ENCODE peak calls at places on chromosomes 6 and 20, in four cellular contexts. One of them, this sample, is unnamed.

GRCh38 chr6:7268362-7269310 is 44.4 kb downstream of the SSR1 start:
- DNase-seq in GM12892: no peak
- DNase-seq in HepG2: no peak
- DNase-seq in K562: no peak
- DNase-seq in this sample: no peak

GRCh38 chr6:136415351-136416005 is 125.8 kb upstream of the BCLAF1 start:
- DNase-seq in GM12892: no peak
- DNase-seq in K562: no peak
- DNase-seq in HepG2: no peak
- DNase-seq in this sample: no peak

GRCh38 chr20:62354031-62354808 is 12.9 kb downstream of the LAMA5 start:
- DNase-seq in K562: no peak
- DNase-seq in GM12892: no peak
- DNase-seq in HepG2: no peak
- DNase-seq in this sample: no peak

GRCh38 chr6:105733556-105734162 is 330.8 kb upstream of the PREP start:
- DNase-seq in HepG2: peak; percentile 5
- DNase-seq in K562: peak; percentile 15
- DNase-seq in GM12892: no peak
- DNase-seq in this sample: no peak

GRCh38 chr20:41697861-41698559 is 79.8 kb upstream of the CHD6 start:
- DNase-seq in GM12892: no peak
- DNase-seq in K562: peak; percentile 56
- DNase-seq in HepG2: peak; percentile 52
- DNase-seq in this sample: no peak

GRCh38 chr6:149593443-149593842 is 27.3 kb downstream of the GINM1 start:
- DNase-seq in HepG2: no peak
- DNase-seq in K562: no peak
- DNase-seq in GM12892: no peak
- DNase-seq in this sample: no peak

GRCh38 chr6:51793393-51793792 is 294.0 kb downstream of the PKHD1 start:
- DNase-seq in GM12892: no peak
- DNase-seq in HepG2: no peak
- DNase-seq in K562: no peak
- DNase-seq in this sample: no peak

GRCh38 chr20:58325914-58326313 is 16.4 kb downstream of the RAB22A start:
- DNase-seq in K562: no peak
- DNase-seq in HepG2: no peak
- DNase-seq in GM12892: no peak
- DNase-seq in this sample: no peak

GRCh38 chr6:133047065-133047665 is 194.0 kb upstream of the EYA4 start:
- DNase-seq in K562: no peak
- DNase-seq in GM12892: no peak
- DNase-seq in HepG2: no peak
- DNase-seq in this sample: no peak
- TF ChIP-seq POLR2A in K562: no peak
- TF ChIP-seq POLR2A in GM12892: no peak
- TF ChIP-seq POLR2A in HepG2: no peak
- TF ChIP-seq POLR2A in this sample: no peak

GRCh38 chr6:141610741-141611140 is 522.0 kb upstream of the GJE1 start:
- DNase-seq in GM12892: no peak
- DNase-seq in HepG2: peak; percentile 7
- DNase-seq in K562: no peak
- DNase-seq in this sample: no peak
- TF ChIP-seq TAF1 in GM12892: no peak
- TF ChIP-seq TAF1 in HepG2: no peak
- TF ChIP-seq TAF1 in K562: no peak
- TF ChIP-seq TAF1 in this sample: no peak

GRCh38 chr6:2764610-2765165 is 505 bp upstream of the WRNIP1 start:
- DNase-seq in HepG2: peak; percentile 50
- DNase-seq in GM12892: peak; percentile 24
- DNase-seq in K562: peak; percentile 97
- DNase-seq in this sample: peak; percentile 34
- TF ChIP-seq POLR2A in HepG2: peak; percentile 75
- TF ChIP-seq POLR2A in GM12892: peak; percentile 76
- TF ChIP-seq POLR2A in K562: peak; percentile 91
- TF ChIP-seq POLR2A in this sample: peak; percentile 78

DNA sequence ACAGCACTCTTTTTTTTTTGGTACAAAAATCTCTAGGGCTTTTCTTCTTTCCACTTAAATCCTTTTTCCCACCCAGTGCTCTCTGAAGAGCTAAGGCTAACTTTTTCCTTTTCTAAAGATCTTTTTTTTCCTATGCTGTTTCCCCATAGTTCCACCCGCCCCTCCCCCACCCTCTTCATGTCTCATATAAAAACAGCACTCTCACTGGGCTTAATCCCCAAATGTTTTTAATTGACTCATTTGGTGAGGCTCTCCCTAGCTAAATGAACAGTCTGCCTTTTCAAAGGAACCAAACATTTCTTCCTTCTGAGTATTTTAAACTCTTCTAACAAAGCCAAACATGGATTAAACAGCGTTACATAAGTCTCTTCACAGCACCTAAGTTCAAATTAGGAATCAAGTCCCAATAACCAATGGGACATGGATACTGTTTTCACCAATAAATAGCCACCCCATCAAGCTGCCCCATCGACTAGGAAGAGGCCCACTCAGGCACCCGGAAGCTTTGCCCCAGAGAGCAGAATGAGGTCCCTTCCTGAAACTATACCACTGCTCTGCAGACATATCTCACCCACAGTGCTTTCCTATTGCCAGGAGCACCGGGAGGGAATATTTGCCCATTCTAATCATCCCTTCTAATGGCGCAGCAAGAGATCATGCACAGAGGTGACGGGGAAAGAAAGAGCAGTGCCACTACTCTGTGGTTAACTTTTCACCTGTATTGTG is 63.7 kb downstream of the ATXN1 start:
- DNase-seq in HepG2: no peak
- DNase-seq in GM12892: no peak
- DNase-seq in K562: no peak
- DNase-seq in this sample: no peak
- TF ChIP-seq TAF1 in HepG2: no peak
- TF ChIP-seq TAF1 in GM12892: no peak
- TF ChIP-seq TAF1 in K562: no peak
- TF ChIP-seq TAF1 in this sample: no peak

DNA sequence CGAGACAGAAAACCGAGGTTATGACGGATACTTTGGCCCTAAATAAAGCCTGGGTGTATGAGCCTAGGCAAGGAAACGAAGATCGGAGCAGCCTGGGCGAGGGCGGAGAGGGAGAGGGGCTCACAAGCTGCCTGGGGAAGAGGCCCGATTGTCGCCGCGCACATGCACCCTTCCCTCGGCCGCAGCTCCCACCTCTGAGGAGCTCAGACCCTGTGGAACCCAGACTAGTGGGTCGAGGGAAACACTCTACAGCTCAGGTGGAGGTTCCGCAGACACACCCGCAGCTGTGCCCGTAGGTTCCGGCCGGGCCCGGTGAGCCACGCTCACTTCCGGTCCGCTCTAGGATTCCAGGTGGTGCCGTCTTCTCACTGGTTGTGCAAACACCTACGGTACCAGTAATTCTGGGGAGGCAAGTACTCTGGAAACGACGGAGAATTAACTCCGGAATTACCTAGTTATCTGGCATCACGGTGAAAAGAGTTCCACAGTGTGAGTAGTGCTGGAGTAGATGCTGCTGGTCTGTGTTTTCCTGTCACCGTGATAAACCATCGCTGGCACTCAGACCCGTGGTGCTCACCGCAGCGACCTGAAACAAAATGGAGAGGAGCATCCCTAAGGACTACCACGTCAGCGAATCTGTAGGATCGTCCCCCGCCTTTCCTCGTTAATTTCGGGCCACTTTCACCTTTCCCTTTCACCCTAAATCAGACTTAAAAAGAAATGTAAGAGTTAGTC is 61.5 kb downstream of the GPX5 start:
- DNase-seq in GM12892: peak; percentile 45
- DNase-seq in HepG2: peak; percentile 82
- DNase-seq in K562: no peak
- DNase-seq in this sample: no peak
- TF ChIP-seq POLR2A in GM12892: peak; percentile 51
- TF ChIP-seq POLR2A in HepG2: peak; percentile 86
- TF ChIP-seq POLR2A in K562: no peak
- TF ChIP-seq POLR2A in this sample: no peak

GRCh38 chr6:41228088-41228487 is at the start of gene TREML4:
- DNase-seq in K562: no peak
- DNase-seq in GM12892: no peak
- DNase-seq in HepG2: no peak
- DNase-seq in this sample: no peak
- TF ChIP-seq TAF1 in K562: no peak
- TF ChIP-seq TAF1 in GM12892: no peak
- TF ChIP-seq TAF1 in HepG2: no peak
- TF ChIP-seq TAF1 in this sample: no peak

DNA sequence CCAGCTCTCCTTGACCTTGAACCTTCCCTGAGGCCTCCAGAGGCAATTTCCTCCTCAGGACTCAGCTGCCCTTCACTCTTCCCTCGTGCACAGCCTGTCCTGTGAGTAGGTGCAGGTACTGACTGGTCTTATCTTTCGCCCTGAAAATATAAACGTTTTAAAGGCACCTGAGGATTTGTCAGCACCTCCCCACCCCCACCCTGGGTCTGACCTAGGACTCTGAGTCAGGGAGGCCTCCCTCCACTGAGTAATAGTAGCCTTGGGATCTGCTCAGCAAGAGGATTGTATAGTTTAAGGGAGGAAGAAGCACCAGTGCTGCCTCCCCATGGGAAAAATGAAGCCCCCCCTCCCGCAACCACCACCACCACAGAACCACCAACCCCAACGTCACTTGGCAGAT is 54.6 kb downstream of the PPARD start:
- DNase-seq in K562: no peak
- DNase-seq in HepG2: no peak
- DNase-seq in GM12892: no peak
- DNase-seq in this sample: no peak
- TF ChIP-seq POLR2A in K562: no peak
- TF ChIP-seq POLR2A in HepG2: no peak
- TF ChIP-seq POLR2A in GM12892: no peak
- TF ChIP-seq POLR2A in this sample: no peak

GRCh38 chr6:80550748-80551147 is 444.3 kb downstream of the BCKDHB start:
- DNase-seq in GM12892: no peak
- DNase-seq in HepG2: no peak
- DNase-seq in K562: no peak
- DNase-seq in this sample: no peak

GRCh38 chr6:80545323-80545722 is 438.9 kb downstream of the BCKDHB start:
- DNase-seq in K562: no peak
- DNase-seq in HepG2: no peak
- DNase-seq in GM12892: no peak
- DNase-seq in this sample: no peak

GRCh38 chr6:80550271-80550670 is 443.8 kb downstream of the BCKDHB start:
- DNase-seq in GM12892: no peak
- DNase-seq in K562: no peak
- DNase-seq in HepG2: no peak
- DNase-seq in this sample: no peak

GRCh38 chr6:80547827-80548226 is 441.4 kb downstream of the BCKDHB start:
- DNase-seq in HepG2: no peak
- DNase-seq in K562: no peak
- DNase-seq in GM12892: no peak
- DNase-seq in this sample: no peak

GRCh38 chr6:80548496-80548895 is 442.0 kb downstream of the BCKDHB start:
- DNase-seq in GM12892: no peak
- DNase-seq in K562: no peak
- DNase-seq in HepG2: no peak
- DNase-seq in this sample: no peak
- TF ChIP-seq TAF1 in GM12892: no peak
- TF ChIP-seq TAF1 in K562: no peak
- TF ChIP-seq TAF1 in HepG2: no peak
- TF ChIP-seq TAF1 in this sample: no peak

DNA sequence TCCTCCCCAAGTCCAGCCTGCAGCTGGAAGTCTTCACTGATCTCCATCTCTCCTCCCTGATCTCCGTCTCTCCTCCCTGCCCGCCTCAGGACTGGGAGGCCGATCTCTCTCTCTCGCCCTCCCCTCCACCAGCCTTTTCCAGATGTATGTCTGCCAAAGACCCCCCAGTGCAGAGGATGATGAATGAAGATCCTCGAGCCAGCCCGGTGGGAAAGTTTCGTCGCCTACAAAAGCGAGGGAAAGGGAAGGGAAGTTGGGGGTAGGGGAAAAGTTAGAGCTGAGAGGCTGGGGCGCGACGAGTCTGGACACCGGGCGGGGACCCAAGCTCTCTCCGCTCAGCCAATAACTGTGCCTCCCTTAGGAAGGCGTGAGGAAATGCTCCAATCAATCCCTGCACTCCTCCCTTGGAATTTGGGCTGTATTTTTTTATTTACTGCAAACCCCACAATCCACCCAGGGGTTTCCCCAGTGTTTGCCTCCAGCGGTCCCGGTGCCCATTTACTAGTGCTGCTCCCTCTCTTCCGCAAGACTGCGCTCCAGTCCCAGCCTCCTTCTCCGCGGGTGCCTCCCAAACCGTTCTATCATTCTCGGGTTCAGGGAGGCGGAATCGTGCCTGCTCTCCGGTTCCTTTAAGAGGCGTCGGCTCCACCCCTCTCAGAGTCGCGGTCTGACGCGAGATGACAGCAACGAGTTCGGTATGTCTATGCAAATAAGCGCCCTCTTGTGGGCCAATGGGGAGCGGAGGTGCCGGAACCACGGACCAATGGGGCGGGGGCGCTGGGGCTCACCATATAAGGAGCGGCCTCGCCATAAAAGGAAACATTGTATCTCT is at the start of gene SRF:
- DNase-seq in HepG2: peak; percentile 99
- DNase-seq in K562: peak; percentile 96
- DNase-seq in GM12892: peak; percentile 87
- DNase-seq in this sample: peak; percentile 83
- TF ChIP-seq POLR2A in HepG2: peak; percentile 74
- TF ChIP-seq POLR2A in K562: peak; percentile 87
- TF ChIP-seq POLR2A in GM12892: no peak
- TF ChIP-seq POLR2A in this sample: no peak

DNA sequence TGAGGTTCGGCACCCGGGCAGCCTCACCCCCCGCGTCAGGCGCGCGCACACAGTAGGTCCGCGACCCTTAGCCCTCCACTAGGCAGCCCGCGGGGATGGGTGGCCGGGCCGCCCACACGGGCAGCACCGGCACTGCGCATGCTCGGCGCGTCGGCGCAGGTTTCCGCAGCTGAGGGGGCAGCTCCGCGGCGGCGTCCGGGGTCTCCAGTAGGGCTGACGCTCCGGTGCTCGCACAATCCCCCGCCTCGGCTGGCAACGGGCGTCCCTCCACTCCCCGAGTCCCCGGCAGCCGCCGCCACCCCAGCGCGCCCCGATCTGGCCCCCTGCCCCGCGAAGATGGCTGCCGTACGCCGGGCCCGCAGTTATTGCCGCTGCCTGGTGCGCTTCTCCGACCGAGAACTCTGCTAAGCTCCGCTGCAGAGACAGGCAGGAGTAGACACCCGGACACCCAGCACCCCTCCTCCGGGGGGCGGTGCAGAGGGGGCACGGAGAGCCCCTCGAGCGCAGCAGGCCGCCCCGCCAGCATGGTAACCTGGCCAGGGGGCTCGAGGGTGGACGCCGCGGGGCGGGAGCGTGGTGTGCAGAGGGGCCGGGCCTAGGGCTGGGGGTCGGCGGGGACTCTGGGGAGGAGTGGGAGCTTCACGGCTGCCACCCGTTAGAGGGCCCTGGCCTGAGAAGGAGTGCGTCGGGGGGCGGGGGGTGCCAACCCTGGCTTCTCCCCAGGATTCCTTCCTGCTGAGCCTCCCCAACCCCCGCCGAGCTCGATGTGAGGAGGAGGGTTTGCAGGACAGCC is at the start of gene FBXO9:
- DNase-seq in GM12892: peak; percentile 67
- DNase-seq in K562: peak; percentile 84
- DNase-seq in HepG2: peak; percentile 58
- DNase-seq in this sample: peak; percentile 70
- TF ChIP-seq TAF1 in GM12892: no peak
- TF ChIP-seq TAF1 in K562: peak; percentile 16
- TF ChIP-seq TAF1 in HepG2: peak; percentile 77
- TF ChIP-seq TAF1 in this sample: no peak

This sample was measured in GM12891.